ENCODE peak calls at places on chromosomes 5 and 9, in five cellular contexts. One of them, this sample, is unnamed.

GRCh38 chr9:14702200-14702599 is 9.0 kb upstream of the ZDHHC21 start:
- DNase-seq in astrocyte of the spinal cord: no peak
- DNase-seq in AG04450: no peak
- DNase-seq in IMR-90: no peak
- DNase-seq in CD4-positive, alpha-beta T cell: no peak
- DNase-seq in this sample: no peak

GRCh38 chr5:95686661-95687060 is 3.9 kb upstream of the SPATA9 start:
- DNase-seq in astrocyte of the spinal cord: no peak
- DNase-seq in AG04450: no peak
- DNase-seq in IMR-90: peak
- DNase-seq in CD4-positive, alpha-beta T cell: no peak
- DNase-seq in this sample: peak

GRCh38 chr9:114025196-114025753 is 52.8 kb downstream of the AMBP start:
- DNase-seq in astrocyte of the spinal cord: no peak
- DNase-seq in AG04450: no peak
- DNase-seq in IMR-90: no peak
- DNase-seq in CD4-positive, alpha-beta T cell: no peak
- DNase-seq in this sample: no peak

GRCh38 chr9:111482656-111483418 is 1.3 kb downstream of the ECPAS start:
- DNase-seq in astrocyte of the spinal cord: peak
- DNase-seq in AG04450: no peak
- DNase-seq in IMR-90: peak
- DNase-seq in CD4-positive, alpha-beta T cell: peak
- DNase-seq in this sample: peak

GRCh38 chr9:89949116-89949515 is 344.3 kb downstream of the GADD45G start:
- DNase-seq in astrocyte of the spinal cord: no peak
- DNase-seq in AG04450: no peak
- DNase-seq in IMR-90: no peak
- DNase-seq in CD4-positive, alpha-beta T cell: no peak
- DNase-seq in this sample: no peak

GRCh38 chr5:178793156-178793555 is 62.7 kb upstream of the ZNF354A start:
- DNase-seq in astrocyte of the spinal cord: no peak
- DNase-seq in AG04450: no peak
- DNase-seq in IMR-90: no peak
- DNase-seq in CD4-positive, alpha-beta T cell: no peak
- DNase-seq in this sample: no peak

GRCh38 chr5:43620944-43621505 is 18.0 kb downstream of the NNT start:
- DNase-seq in astrocyte of the spinal cord: no peak
- DNase-seq in AG04450: no peak
- DNase-seq in IMR-90: no peak
- DNase-seq in CD4-positive, alpha-beta T cell: no peak
- DNase-seq in this sample: no peak

GRCh38 chr9:101585740-101586139 is 9.0 kb downstream of the PPP3R2 start:
- DNase-seq in astrocyte of the spinal cord: no peak
- DNase-seq in AG04450: no peak
- DNase-seq in IMR-90: no peak
- DNase-seq in CD4-positive, alpha-beta T cell: no peak
- DNase-seq in this sample: no peak

GRCh38 chr5:24208540-24209141 is 436.1 kb downstream of the CDH10 start:
- DNase-seq in astrocyte of the spinal cord: no peak
- DNase-seq in AG04450: no peak
- DNase-seq in IMR-90: no peak
- DNase-seq in CD4-positive, alpha-beta T cell: no peak
- DNase-seq in this sample: no peak

GRCh38 chr9:93574900-93575705 is 1.3 kb upstream of the PHF2 start:
- DNase-seq in astrocyte of the spinal cord: no peak
- DNase-seq in AG04450: no peak
- DNase-seq in IMR-90: no peak
- DNase-seq in CD4-positive, alpha-beta T cell: no peak
- DNase-seq in this sample: no peak

GRCh38 chr5:97854871-97855762 is 672.1 kb upstream of the RIOK2 start:
- DNase-seq in astrocyte of the spinal cord: peak
- DNase-seq in AG04450: peak
- DNase-seq in IMR-90: peak
- DNase-seq in CD4-positive, alpha-beta T cell: no peak
- DNase-seq in this sample: peak

GRCh38 chr5:23260621-23261020 is 246.8 kb upstream of the PRDM9 start:
- DNase-seq in astrocyte of the spinal cord: no peak
- DNase-seq in AG04450: no peak
- DNase-seq in IMR-90: no peak
- DNase-seq in CD4-positive, alpha-beta T cell: no peak
- DNase-seq in this sample: no peak

GRCh38 chr9:111852291-111852690 is 44.3 kb upstream of the UGCG start:
- DNase-seq in astrocyte of the spinal cord: no peak
- DNase-seq in AG04450: no peak
- DNase-seq in IMR-90: no peak
- DNase-seq in CD4-positive, alpha-beta T cell: no peak
- DNase-seq in this sample: no peak

GRCh38 chr5:16522096-16522495 is 56.5 kb upstream of the ZNF622 start:
- DNase-seq in astrocyte of the spinal cord: no peak
- DNase-seq in AG04450: no peak
- DNase-seq in IMR-90: no peak
- DNase-seq in CD4-positive, alpha-beta T cell: no peak
- DNase-seq in this sample: no peak

GRCh38 chr5:16518606-16519005 is 53.0 kb upstream of the ZNF622 start:
- DNase-seq in astrocyte of the spinal cord: no peak
- DNase-seq in AG04450: no peak
- DNase-seq in IMR-90: no peak
- DNase-seq in CD4-positive, alpha-beta T cell: no peak
- DNase-seq in this sample: no peak

GRCh38 chr5:16519435-16519834 is 53.8 kb upstream of the ZNF622 start:
- DNase-seq in astrocyte of the spinal cord: no peak
- DNase-seq in AG04450: no peak
- DNase-seq in IMR-90: no peak
- DNase-seq in CD4-positive, alpha-beta T cell: no peak
- DNase-seq in this sample: no peak

GRCh38 chr5:16521561-16522090 is 56.0 kb upstream of the ZNF622 start:
- DNase-seq in astrocyte of the spinal cord: no peak
- DNase-seq in AG04450: no peak
- DNase-seq in IMR-90: no peak
- DNase-seq in CD4-positive, alpha-beta T cell: no peak
- DNase-seq in this sample: no peak

DNA sequence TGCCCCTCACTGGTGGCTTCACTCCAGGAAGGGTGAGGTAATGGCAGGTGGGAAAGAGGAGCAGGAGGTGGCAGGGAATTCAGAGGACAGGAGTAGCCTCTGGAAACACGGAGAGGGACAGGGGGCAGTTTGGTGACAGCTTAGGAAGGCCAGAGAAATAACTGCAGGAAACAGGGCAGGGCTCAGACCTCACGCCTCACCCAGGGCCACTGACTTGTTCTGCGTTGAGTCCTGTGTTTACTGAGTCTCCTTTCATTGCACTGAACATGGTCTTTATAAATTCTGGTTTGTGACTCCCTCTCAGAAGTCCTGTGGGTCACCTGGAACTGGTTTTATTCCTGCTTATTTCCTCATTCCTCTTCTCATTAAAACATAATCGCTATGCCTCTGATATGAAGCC is 55.2 kb upstream of the ZNF622 start:
- DNase-seq in astrocyte of the spinal cord: no peak
- DNase-seq in AG04450: no peak
- DNase-seq in IMR-90: no peak
- DNase-seq in CD4-positive, alpha-beta T cell: no peak
- DNase-seq in this sample: no peak
- TF ChIP-seq CTCF in astrocyte of the spinal cord: no peak
- TF ChIP-seq CTCF in AG04450: no peak
- TF ChIP-seq CTCF in IMR-90: no peak
- TF ChIP-seq CTCF in CD4-positive, alpha-beta T cell: no peak
- TF ChIP-seq CTCF in this sample: no peak

DNA sequence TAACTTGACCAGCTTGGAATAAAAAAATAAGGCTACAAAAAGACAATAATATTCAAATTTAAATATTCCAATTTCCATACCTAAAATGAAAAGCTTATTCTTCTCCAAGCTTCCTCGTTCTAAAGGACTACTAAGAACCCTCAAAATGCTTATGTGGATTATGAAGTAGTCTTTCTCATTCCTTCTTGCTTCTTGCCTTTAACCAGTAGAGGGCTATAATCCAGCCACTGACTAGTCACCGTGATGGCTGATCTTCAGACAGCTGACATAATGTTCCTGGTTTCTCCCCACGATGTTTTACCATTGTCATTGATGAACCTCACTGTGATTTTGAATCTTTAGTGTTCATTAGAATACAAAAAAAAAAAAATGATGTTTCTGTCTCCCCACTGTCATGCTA is 515.3 kb downstream of the TLE1 start:
- DNase-seq in astrocyte of the spinal cord: no peak
- DNase-seq in AG04450: no peak
- DNase-seq in IMR-90: no peak
- DNase-seq in CD4-positive, alpha-beta T cell: no peak
- DNase-seq in this sample: no peak
- TF ChIP-seq CTCF in astrocyte of the spinal cord: peak
- TF ChIP-seq CTCF in AG04450: peak
- TF ChIP-seq CTCF in IMR-90: no peak
- TF ChIP-seq CTCF in CD4-positive, alpha-beta T cell: no peak
- TF ChIP-seq CTCF in this sample: no peak

GRCh38 chr5:159419567-159419966 is 89.3 kb upstream of the IL12B start:
- DNase-seq in astrocyte of the spinal cord: no peak
- DNase-seq in AG04450: no peak
- DNase-seq in IMR-90: no peak
- DNase-seq in CD4-positive, alpha-beta T cell: no peak
- DNase-seq in this sample: no peak
- TF ChIP-seq CTCF in astrocyte of the spinal cord: peak
- TF ChIP-seq CTCF in AG04450: no peak
- TF ChIP-seq CTCF in IMR-90: no peak
- TF ChIP-seq CTCF in CD4-positive, alpha-beta T cell: no peak
- TF ChIP-seq CTCF in this sample: no peak

GRCh38 chr5:62206150-62206829 is 99.7 kb upstream of the KIF2A start:
- DNase-seq in astrocyte of the spinal cord: no peak
- DNase-seq in AG04450: no peak
- DNase-seq in IMR-90: no peak
- DNase-seq in CD4-positive, alpha-beta T cell: no peak
- DNase-seq in this sample: peak
- TF ChIP-seq CTCF in astrocyte of the spinal cord: no peak
- TF ChIP-seq CTCF in AG04450: no peak
- TF ChIP-seq CTCF in IMR-90: no peak
- TF ChIP-seq CTCF in CD4-positive, alpha-beta T cell: no peak
- TF ChIP-seq CTCF in this sample: peak

GRCh38 chr9:136141716-136142415 is 23.2 kb upstream of the TMEM250 start:
- DNase-seq in astrocyte of the spinal cord: no peak
- DNase-seq in AG04450: no peak
- DNase-seq in IMR-90: no peak
- DNase-seq in CD4-positive, alpha-beta T cell: no peak
- DNase-seq in this sample: no peak

GRCh38 chr9:136138566-136138965 is 19.9 kb upstream of the TMEM250 start:
- DNase-seq in astrocyte of the spinal cord: no peak
- DNase-seq in AG04450: no peak
- DNase-seq in IMR-90: no peak
- DNase-seq in CD4-positive, alpha-beta T cell: peak
- DNase-seq in this sample: peak

GRCh38 chr9:136140966-136141365 is 22.3 kb upstream of the TMEM250 start:
- DNase-seq in astrocyte of the spinal cord: no peak
- DNase-seq in AG04450: no peak
- DNase-seq in IMR-90: peak
- DNase-seq in CD4-positive, alpha-beta T cell: no peak
- DNase-seq in this sample: no peak

GRCh38 chr9:136142416-136142800 is 23.7 kb upstream of the TMEM250 start:
- DNase-seq in astrocyte of the spinal cord: no peak
- DNase-seq in AG04450: no peak
- DNase-seq in IMR-90: no peak
- DNase-seq in CD4-positive, alpha-beta T cell: no peak
- DNase-seq in this sample: no peak

DNA sequence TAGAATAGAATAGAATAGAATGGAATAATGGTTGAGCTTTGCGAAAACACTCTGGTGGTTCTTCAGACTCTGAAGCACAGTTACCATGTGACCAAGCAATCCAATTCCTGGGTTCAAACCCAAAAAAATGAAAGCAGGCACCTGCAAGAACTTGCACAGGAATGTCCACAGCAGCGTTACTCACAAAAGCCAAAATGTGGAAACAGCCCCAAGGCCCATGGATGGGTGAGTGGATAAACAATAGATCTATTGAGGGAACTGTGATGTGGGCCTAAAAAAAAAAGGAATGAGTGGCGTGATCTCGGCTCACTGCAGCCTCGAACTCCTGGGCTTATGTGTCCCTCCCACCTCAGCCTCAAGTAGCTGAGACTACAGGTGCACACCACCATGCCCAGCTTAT is 21.4 kb upstream of the TMEM250 start:
- DNase-seq in astrocyte of the spinal cord: no peak
- DNase-seq in AG04450: no peak
- DNase-seq in IMR-90: no peak
- DNase-seq in CD4-positive, alpha-beta T cell: no peak
- DNase-seq in this sample: no peak
- TF ChIP-seq CTCF in astrocyte of the spinal cord: no peak
- TF ChIP-seq CTCF in AG04450: no peak
- TF ChIP-seq CTCF in IMR-90: no peak
- TF ChIP-seq CTCF in CD4-positive, alpha-beta T cell: no peak
- TF ChIP-seq CTCF in this sample: no peak

DNA sequence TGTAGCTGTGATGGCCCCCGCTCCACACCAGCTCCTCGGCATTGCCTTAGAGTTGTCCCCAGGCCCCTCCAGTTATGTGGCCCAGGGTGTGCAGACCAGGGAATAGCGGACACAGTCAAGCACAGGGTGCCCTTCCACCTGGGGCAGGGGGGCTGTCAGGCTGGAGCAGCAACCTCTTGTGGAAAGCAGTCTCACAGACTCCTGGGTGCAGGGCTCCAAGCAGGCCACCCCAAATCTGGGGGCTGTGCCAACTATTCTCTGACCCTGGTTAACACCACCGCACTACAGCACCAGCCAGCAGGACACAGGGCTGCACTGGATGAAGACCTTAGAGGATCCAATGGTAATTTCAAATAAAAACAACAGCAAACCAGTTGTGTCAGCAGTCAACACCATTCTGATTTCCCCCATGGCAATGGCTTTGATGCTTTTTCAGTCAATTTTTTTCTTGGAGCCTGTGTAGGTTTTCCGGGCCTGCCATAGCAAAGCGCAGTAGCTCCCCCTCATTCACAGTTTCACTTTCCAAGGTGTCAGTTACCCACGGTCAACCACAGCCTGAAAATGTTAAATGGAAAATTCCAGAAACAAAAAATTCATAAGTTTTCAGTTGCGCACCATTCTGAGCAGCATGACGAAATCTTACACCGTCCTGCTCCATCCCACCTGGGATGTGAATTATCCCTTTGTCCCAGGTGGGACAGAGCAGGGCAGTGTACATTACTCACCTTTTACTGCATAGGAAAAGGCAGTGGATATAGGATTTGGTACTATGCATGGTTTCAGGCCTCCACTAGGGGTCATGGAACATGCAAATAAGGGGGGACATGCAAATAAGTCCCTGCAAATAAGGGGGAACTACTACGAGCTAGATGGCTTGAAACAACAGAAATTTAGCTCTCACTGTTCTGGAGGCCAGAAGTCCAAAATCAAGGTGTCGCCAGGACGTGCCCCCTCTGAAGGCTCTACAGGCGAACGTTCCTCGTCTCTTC is 49.0 kb downstream of the C5orf15 start:
- DNase-seq in astrocyte of the spinal cord: no peak
- DNase-seq in AG04450: no peak
- DNase-seq in IMR-90: no peak
- DNase-seq in CD4-positive, alpha-beta T cell: no peak
- DNase-seq in this sample: no peak
- TF ChIP-seq CTCF in astrocyte of the spinal cord: no peak
- TF ChIP-seq CTCF in AG04450: peak
- TF ChIP-seq CTCF in IMR-90: no peak
- TF ChIP-seq CTCF in CD4-positive, alpha-beta T cell: no peak
- TF ChIP-seq CTCF in this sample: peak

GRCh38 chr9:121331992-121332685 is 37.9 kb downstream of the STOM start:
- DNase-seq in astrocyte of the spinal cord: no peak
- DNase-seq in AG04450: no peak
- DNase-seq in IMR-90: peak
- DNase-seq in CD4-positive, alpha-beta T cell: no peak
- DNase-seq in this sample: peak
- TF ChIP-seq CTCF in astrocyte of the spinal cord: peak
- TF ChIP-seq CTCF in AG04450: peak
- TF ChIP-seq CTCF in IMR-90: peak
- TF ChIP-seq CTCF in CD4-positive, alpha-beta T cell: no peak
- TF ChIP-seq CTCF in this sample: peak

This sample was measured in fibroblast of villous mesenchyme.